ENCODE peak calls at places on chromosomes 3 and 15, in four cellular contexts. C is body of pancreas, N is spleen, P is Peyer's patch. H is an unnamed sample.

GRCh38 chr3:39148116-39149058 is 5.0 kb downstream of the CSRNP1 start:
- DNase-seq in C (no peak), N (no peak), P (peak; percentile 72), H (no peak)

GRCh38 chr3:21170964-21171363 is 580.0 kb downstream of the ZNF385D start:
- DNase-seq in C (no peak), N (no peak), P (no peak), H (no peak)

GRCh38 chr3:20352547-20353164 is 166.7 kb upstream of the SGO1 start:
- DNase-seq in C (no peak), N (no peak), P (no peak), H (no peak)

GRCh38 chr3:56878046-56878445 is 76.3 kb upstream of the ARHGEF3 start:
- DNase-seq in C (no peak), N (no peak), P (no peak), H (no peak)

GRCh38 chr15:90042766-90043525 is 41.8 kb downstream of the ZNF710 start:
- DNase-seq in C (no peak), N (peak; percentile 72), P (no peak), H (peak; percentile 61)

GRCh38 chr3:156620260-156620659 is 54.1 kb upstream of the TIPARP start:
- DNase-seq in C (peak; percentile 33), N (no peak), P (no peak), H (no peak)

GRCh38 chr3:10332481-10333358 is 11.8 kb upstream of the SEC13 start:
- DNase-seq in C (no peak), N (peak; percentile 61), P (peak; percentile 51), H (no peak)

GRCh38 chr3:146974001-146974400 is 368.9 kb upstream of the PLSCR5 start:
- DNase-seq in C (no peak), N (no peak), P (no peak), H (no peak)

GRCh38 chr3:143697975-143698374 is 150.3 kb downstream of the SLC9A9 start:
- DNase-seq in C (no peak), N (no peak), P (no peak), H (no peak)

GRCh38 chr15:82014989-82015388 is 30.8 kb downstream of the MEX3B start:
- DNase-seq in C (no peak), N (no peak), P (no peak), H (no peak)

GRCh38 chr3:29822051-29822450 is 541.2 kb downstream of the RBMS3 start:
- DNase-seq in C (no peak), N (no peak), P (no peak), H (no peak)

GRCh38 chr3:143016321-143016972 is 15.1 kb downstream of the U2SURP start:
- DNase-seq in C (no peak), N (no peak), P (no peak), H (no peak)

GRCh38 chr3:114218578-114219185 is 18.7 kb downstream of the ZNF80 start:
- DNase-seq in C (no peak), N (no peak), P (no peak), H (no peak)

GRCh38 chr15:94253742-94254141 is 22.4 kb downstream of the MCTP2 start:
- DNase-seq in C (no peak), N (no peak), P (no peak), H (no peak)

GRCh38 chr3:46909535-46910161 is 32.1 kb downstream of the PTH1R start:
- DNase-seq in C (peak; percentile 86), N (peak; percentile 93), P (peak; percentile 76), H (peak; percentile 65)

GRCh38 chr3:109025896-109026295 is 72.2 kb upstream of the GUCA1C start:
- DNase-seq in C (no peak), N (no peak), P (no peak), H (no peak)

GRCh38 chr3:147945968-147946519 is 536.9 kb downstream of the ZIC1 start:
- DNase-seq in C (peak; percentile 53), N (no peak), P (no peak), H (no peak)

GRCh38 chr3:100556656-100557310 is 52.6 kb upstream of the ADGRG7 start:
- DNase-seq in C (no peak), N (no peak), P (no peak), H (peak; percentile 21)

GRCh38 chr3:157201648-157202278 is 41.8 kb upstream of the CCNL1 start:
- DNase-seq in C (no peak), N (no peak), P (no peak), H (no peak)

DNA sequence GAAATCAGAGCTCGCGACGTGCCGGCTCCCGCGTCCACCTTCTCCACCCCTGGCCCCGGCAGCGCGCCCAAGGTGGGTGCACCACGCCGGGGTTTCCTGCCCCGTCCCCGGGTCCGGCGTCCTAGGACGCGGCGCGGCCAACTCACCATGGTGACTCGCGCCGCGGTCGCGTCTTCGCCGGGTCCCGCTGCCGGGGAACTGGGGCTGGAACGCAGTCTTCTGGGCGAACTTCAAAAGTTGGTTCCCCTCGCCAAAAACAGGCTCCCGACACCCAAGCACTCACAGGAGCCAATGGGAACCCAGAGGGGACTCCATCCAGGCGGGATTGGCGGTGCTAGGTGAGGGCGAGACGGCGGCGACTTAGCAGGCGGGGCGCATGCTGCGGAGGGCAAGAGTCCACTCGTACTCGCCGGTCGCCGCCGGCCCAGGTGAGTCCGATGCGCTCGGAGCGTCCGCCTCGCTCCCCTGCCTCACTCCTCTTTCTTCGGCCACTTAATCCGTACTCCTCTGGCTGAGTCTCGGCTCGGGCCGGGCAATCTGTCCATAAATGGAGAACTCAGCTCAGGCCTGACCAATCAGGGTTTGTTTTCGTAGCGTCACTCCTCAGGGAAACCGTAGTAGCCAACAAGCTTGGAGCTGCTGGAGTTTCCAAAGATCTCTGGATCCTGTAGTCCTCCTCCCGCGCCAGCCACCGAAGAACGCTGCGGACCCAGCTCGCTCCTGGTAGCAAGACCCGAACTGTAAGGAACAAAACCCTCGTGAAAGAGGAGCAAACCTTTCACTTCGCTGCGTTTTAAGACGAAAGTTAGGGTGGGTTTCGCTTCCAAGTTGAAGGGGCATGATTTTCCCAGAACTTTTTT is at the start of gene MYO1E:
- DNase-seq in C (peak; percentile 94), N (peak; percentile 86), P (peak; percentile 75), H (peak; percentile 95)
- TF ChIP-seq POLR2A in C (peak; percentile 98), N (peak; percentile 81), P (peak; percentile 98), H (peak; percentile 88)

DNA sequence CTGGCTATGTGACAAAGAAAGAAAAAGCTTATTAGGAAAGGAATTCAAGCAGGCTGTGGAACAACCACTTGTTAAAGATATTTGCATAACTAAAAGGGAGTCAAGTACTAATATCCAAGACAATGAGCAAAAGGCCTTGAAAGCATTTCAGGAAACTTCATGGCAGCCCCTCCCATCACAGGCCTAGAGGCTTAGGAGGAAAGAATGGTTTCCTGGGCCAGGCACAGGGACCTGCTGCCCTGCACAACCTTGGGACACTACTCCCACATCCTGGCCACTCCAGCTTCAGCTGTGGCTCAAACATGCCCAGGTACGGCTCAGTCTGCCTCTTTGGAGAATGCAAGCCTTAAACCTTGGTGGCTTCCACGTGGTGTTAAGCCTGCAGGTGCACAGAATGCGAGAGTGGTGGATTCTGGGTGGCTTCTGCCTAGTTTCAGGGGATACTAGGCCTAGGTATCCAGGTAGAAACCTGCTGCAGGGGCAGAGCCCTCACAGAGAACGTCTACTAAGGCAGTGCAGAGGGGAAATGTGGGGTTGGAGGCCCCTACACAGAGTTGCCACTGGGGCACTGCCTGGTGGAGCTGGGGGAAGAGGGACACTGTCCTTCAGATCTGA is 121.6 kb downstream of the OPA1 start:
- DNase-seq in C (no peak), N (no peak), P (no peak), H (no peak)
- H3K9me3 ChIP-seq in C (peaks cover 7% of the 10 kb centered on the region), N (peaks cover 17% of the 10 kb centered on the region), P (no peaks in the 10 kb centered on the region), H (no peaks in the 10 kb centered on the region)

GRCh38 chr3:59867185-59868002 is 817.6 kb upstream of the CFAP20DC start:
- DNase-seq in C (no peak), N (no peak), P (no peak), H (no peak)
- H3K4me1 ChIP-seq in C (no peaks in the 10 kb centered on the region), N (no peaks in the 10 kb centered on the region), P (no peaks in the 10 kb centered on the region), H (no peaks in the 10 kb centered on the region)

GRCh38 chr3:48430359-48431101 is 644 bp upstream of the PLXNB1 start:
- DNase-seq in C (no peak), N (no peak), P (no peak), H (no peak)

GRCh38 chr3:48428088-48428862 is 1.6 kb downstream of the PLXNB1 start:
- DNase-seq in C (peak; percentile 82), N (no peak), P (no peak), H (no peak)

GRCh38 chr3:48427630-48427962 is 2.3 kb downstream of the PLXNB1 start:
- DNase-seq in C (no peak), N (no peak), P (no peak), H (no peak)

GRCh38 chr3:48429416-48430358 is at the start of gene PLXNB1:
- DNase-seq in C (peak; percentile 92), N (peak; percentile 90), P (peak; percentile 49), H (no peak)

GRCh38 chr3:48428863-48429415 is 947 bp downstream of the PLXNB1 start:
- DNase-seq in C (peak; percentile 62), N (no peak), P (no peak), H (no peak)
- TF ChIP-seq POLR2A in C (peak; percentile 45), N (no peak), P (no peak), H (peak; percentile 27)

DNA sequence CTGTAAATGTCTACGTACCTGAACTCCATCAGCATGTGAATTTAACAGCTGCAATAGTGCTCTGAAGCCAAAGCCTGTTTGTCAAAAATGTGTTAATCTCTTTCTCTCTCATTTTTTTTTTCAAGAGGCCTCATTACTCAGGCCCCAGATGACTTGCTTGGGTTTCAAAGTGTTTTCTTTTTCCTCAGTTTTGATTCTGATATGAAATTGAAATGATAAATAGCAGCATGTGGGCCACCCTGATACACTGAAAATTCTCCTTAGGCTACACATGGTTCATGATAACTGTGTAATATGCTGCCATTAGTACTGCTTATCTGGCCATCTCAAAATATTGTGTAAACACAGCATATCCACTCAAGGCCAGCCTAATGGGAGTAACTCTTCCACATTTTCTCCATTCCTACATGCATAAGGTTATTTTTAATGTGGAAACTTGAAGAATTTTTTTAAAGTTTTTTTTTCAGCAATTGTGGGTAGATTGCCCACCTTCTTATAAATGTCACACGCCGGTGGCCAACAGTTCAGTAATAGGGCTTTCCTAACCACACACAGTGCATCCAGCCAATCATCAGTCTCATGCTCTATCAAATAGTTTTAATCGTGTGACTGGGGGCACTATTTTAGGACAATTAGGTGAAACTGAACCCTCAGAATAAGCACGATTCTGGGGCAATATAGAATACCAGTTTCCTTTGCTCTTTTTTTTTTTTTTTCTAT is 13.1 kb upstream of the DENND4A start:
- DNase-seq in C (peak; percentile 64), N (no peak), P (no peak), H (no peak)
- H3K9me3 ChIP-seq in C (no peaks in the 10 kb centered on the region), N (no peaks in the 10 kb centered on the region), P (peaks cover 4% of the 10 kb centered on the region), H (no peaks in the 10 kb centered on the region)

GRCh38 chr3:172059532-172059931 is 20.2 kb downstream of the FNDC3B start:
- DNase-seq in C (no peak), N (no peak), P (no peak), H (no peak)
- H3K4me1 ChIP-seq in C (peaks cover 92% of the 10 kb centered on the region), N (peaks cover 42% of the 10 kb centered on the region), P (no peaks in the 10 kb centered on the region), H (peaks cover 55% of the 10 kb centered on the region)